ENCODE peak calls at places on chromosomes 5 and 9, in ten cellular contexts. One of them, this sample, is unnamed.

GRCh38 chr5:130885718-130886117 is 279.3 kb downstream of the HINT1 start:
- DNase-seq in kidney: no peak
- DNase-seq in fibroblast of lung: no peak
- DNase-seq in mammary epithelial cell: no peak
- DNase-seq in neural progenitor cell: no peak
- DNase-seq in PC-3: no peak
- DNase-seq in heart right ventricle: no peak
- DNase-seq in colonic mucosa: no peak
- DNase-seq in Peyer's patch: no peak
- DNase-seq in psoas muscle: no peak
- DNase-seq in this sample: no peak

GRCh38 chr9:126622872-126623271 is 9.1 kb downstream of the LMX1B start:
- DNase-seq in kidney: no peak
- DNase-seq in colonic mucosa: no peak
- DNase-seq in PC-3: no peak
- DNase-seq in psoas muscle: no peak
- DNase-seq in mammary epithelial cell: no peak
- DNase-seq in Peyer's patch: no peak
- DNase-seq in heart right ventricle: no peak
- DNase-seq in neural progenitor cell: no peak
- DNase-seq in fibroblast of lung: no peak
- DNase-seq in this sample: no peak

GRCh38 chr9:3830296-3830695 is 304.5 kb upstream of the RFX3 start:
- DNase-seq in psoas muscle: no peak
- DNase-seq in fibroblast of lung: no peak
- DNase-seq in kidney: no peak
- DNase-seq in Peyer's patch: no peak
- DNase-seq in colonic mucosa: no peak
- DNase-seq in heart right ventricle: no peak
- DNase-seq in PC-3: peak; percentile 36
- DNase-seq in mammary epithelial cell: no peak
- DNase-seq in neural progenitor cell: peak; percentile 13
- DNase-seq in this sample: no peak

GRCh38 chr9:137150485-137151060 is 11.6 kb downstream of the GRIN1 start:
- DNase-seq in neural progenitor cell: no peak
- DNase-seq in kidney: no peak
- DNase-seq in heart right ventricle: no peak
- DNase-seq in psoas muscle: peak; percentile 72
- DNase-seq in mammary epithelial cell: peak; percentile 42
- DNase-seq in colonic mucosa: peak; percentile 82
- DNase-seq in Peyer's patch: peak; percentile 65
- DNase-seq in fibroblast of lung: peak; percentile 23
- DNase-seq in PC-3: peak; percentile 94
- DNase-seq in this sample: no peak

GRCh38 chr5:15821506-15821905 is 321.5 kb downstream of the FBXL7 start:
- DNase-seq in psoas muscle: no peak
- DNase-seq in mammary epithelial cell: no peak
- DNase-seq in PC-3: no peak
- DNase-seq in kidney: no peak
- DNase-seq in neural progenitor cell: no peak
- DNase-seq in fibroblast of lung: peak; percentile 23
- DNase-seq in Peyer's patch: no peak
- DNase-seq in colonic mucosa: no peak
- DNase-seq in heart right ventricle: no peak
- DNase-seq in this sample: no peak

GRCh38 chr9:93097496-93098205 is 1.6 kb downstream of the CARD19 start:
- DNase-seq in kidney: peak; percentile 76
- DNase-seq in heart right ventricle: no peak
- DNase-seq in fibroblast of lung: no peak
- DNase-seq in neural progenitor cell: no peak
- DNase-seq in PC-3: peak; percentile 9
- DNase-seq in Peyer's patch: no peak
- DNase-seq in mammary epithelial cell: no peak
- DNase-seq in colonic mucosa: peak; percentile 51
- DNase-seq in psoas muscle: peak; percentile 58
- DNase-seq in this sample: peak; percentile 49

GRCh38 chr9:126411225-126411947 is 84.8 kb downstream of the MVB12B start:
- DNase-seq in Peyer's patch: no peak
- DNase-seq in PC-3: peak; percentile 16
- DNase-seq in heart right ventricle: no peak
- DNase-seq in fibroblast of lung: no peak
- DNase-seq in neural progenitor cell: no peak
- DNase-seq in kidney: no peak
- DNase-seq in psoas muscle: no peak
- DNase-seq in colonic mucosa: no peak
- DNase-seq in mammary epithelial cell: peak; percentile 79
- DNase-seq in this sample: no peak

GRCh38 chr5:14082973-14083372 is 60.2 kb upstream of the TRIO start:
- DNase-seq in psoas muscle: no peak
- DNase-seq in PC-3: no peak
- DNase-seq in kidney: no peak
- DNase-seq in mammary epithelial cell: no peak
- DNase-seq in heart right ventricle: no peak
- DNase-seq in neural progenitor cell: no peak
- DNase-seq in fibroblast of lung: no peak
- DNase-seq in Peyer's patch: no peak
- DNase-seq in colonic mucosa: no peak
- DNase-seq in this sample: no peak

GRCh38 chr5:36944607-36945225 is 68.1 kb downstream of the NIPBL start:
- DNase-seq in kidney: no peak
- DNase-seq in neural progenitor cell: peak; percentile 69
- DNase-seq in PC-3: peak; percentile 85
- DNase-seq in heart right ventricle: no peak
- DNase-seq in colonic mucosa: no peak
- DNase-seq in fibroblast of lung: peak; percentile 84
- DNase-seq in Peyer's patch: no peak
- DNase-seq in mammary epithelial cell: peak; percentile 39
- DNase-seq in psoas muscle: no peak
- DNase-seq in this sample: no peak

GRCh38 chr5:111744455-111744854 is 12.5 kb downstream of the NREP start:
- DNase-seq in kidney: no peak
- DNase-seq in mammary epithelial cell: no peak
- DNase-seq in neural progenitor cell: no peak
- DNase-seq in heart right ventricle: no peak
- DNase-seq in psoas muscle: no peak
- DNase-seq in PC-3: no peak
- DNase-seq in fibroblast of lung: no peak
- DNase-seq in colonic mucosa: no peak
- DNase-seq in Peyer's patch: no peak
- DNase-seq in this sample: no peak

GRCh38 chr5:172110921-172111873 is 76.8 kb downstream of the STK10 start:
- DNase-seq in mammary epithelial cell: peak; percentile 80
- DNase-seq in fibroblast of lung: peak; percentile 56
- DNase-seq in heart right ventricle: no peak
- DNase-seq in Peyer's patch: peak; percentile 91
- DNase-seq in psoas muscle: peak; percentile 62
- DNase-seq in kidney: peak; percentile 74
- DNase-seq in PC-3: peak; percentile 39
- DNase-seq in neural progenitor cell: peak; percentile 28
- DNase-seq in colonic mucosa: peak; percentile 55
- DNase-seq in this sample: no peak

GRCh38 chr5:134493461-134494055 is 31.9 kb upstream of the JADE2 start:
- DNase-seq in psoas muscle: no peak
- DNase-seq in fibroblast of lung: no peak
- DNase-seq in mammary epithelial cell: no peak
- DNase-seq in kidney: peak; percentile 33
- DNase-seq in Peyer's patch: peak; percentile 38
- DNase-seq in neural progenitor cell: no peak
- DNase-seq in heart right ventricle: no peak
- DNase-seq in colonic mucosa: no peak
- DNase-seq in PC-3: no peak
- DNase-seq in this sample: no peak

GRCh38 chr5:179287631-179288030 is 57.6 kb downstream of the ADAMTS2 start:
- DNase-seq in heart right ventricle: no peak
- DNase-seq in Peyer's patch: no peak
- DNase-seq in kidney: peak; percentile 65
- DNase-seq in PC-3: no peak
- DNase-seq in psoas muscle: no peak
- DNase-seq in neural progenitor cell: no peak
- DNase-seq in mammary epithelial cell: no peak
- DNase-seq in fibroblast of lung: no peak
- DNase-seq in colonic mucosa: no peak
- DNase-seq in this sample: peak; percentile 14

GRCh38 chr5:179287071-179287470 is 58.2 kb downstream of the ADAMTS2 start:
- DNase-seq in colonic mucosa: no peak
- DNase-seq in PC-3: no peak
- DNase-seq in Peyer's patch: no peak
- DNase-seq in mammary epithelial cell: no peak
- DNase-seq in psoas muscle: no peak
- DNase-seq in kidney: no peak
- DNase-seq in fibroblast of lung: no peak
- DNase-seq in heart right ventricle: peak; percentile 13
- DNase-seq in neural progenitor cell: no peak
- DNase-seq in this sample: peak; percentile 46

GRCh38 chr5:179288101-179288808 is 57.0 kb downstream of the ADAMTS2 start:
- DNase-seq in psoas muscle: no peak
- DNase-seq in neural progenitor cell: no peak
- DNase-seq in mammary epithelial cell: no peak
- DNase-seq in Peyer's patch: no peak
- DNase-seq in PC-3: no peak
- DNase-seq in kidney: peak; percentile 61
- DNase-seq in heart right ventricle: no peak
- DNase-seq in fibroblast of lung: no peak
- DNase-seq in colonic mucosa: no peak
- DNase-seq in this sample: no peak

GRCh38 chr5:179289756-179290385 is 55.4 kb downstream of the ADAMTS2 start:
- DNase-seq in psoas muscle: no peak
- DNase-seq in PC-3: no peak
- DNase-seq in neural progenitor cell: no peak
- DNase-seq in mammary epithelial cell: no peak
- DNase-seq in heart right ventricle: no peak
- DNase-seq in colonic mucosa: no peak
- DNase-seq in kidney: no peak
- DNase-seq in Peyer's patch: no peak
- DNase-seq in fibroblast of lung: no peak
- DNase-seq in this sample: no peak

GRCh38 chr5:179288809-179289185 is 56.5 kb downstream of the ADAMTS2 start:
- DNase-seq in fibroblast of lung: no peak
- DNase-seq in kidney: no peak
- DNase-seq in Peyer's patch: no peak
- DNase-seq in heart right ventricle: no peak
- DNase-seq in mammary epithelial cell: no peak
- DNase-seq in psoas muscle: no peak
- DNase-seq in neural progenitor cell: no peak
- DNase-seq in colonic mucosa: no peak
- DNase-seq in PC-3: no peak
- DNase-seq in this sample: no peak
- H3K4me1 ChIP-seq in fibroblast of lung: peaks cover 5% of the 10 kb centered on the region
- H3K4me1 ChIP-seq in kidney: no peaks in the 10 kb centered on the region
- H3K4me1 ChIP-seq in Peyer's patch: no peaks in the 10 kb centered on the region
- H3K4me1 ChIP-seq in heart right ventricle: peaks cover 5% of the 10 kb centered on the region
- H3K4me1 ChIP-seq in mammary epithelial cell: no peaks in the 10 kb centered on the region
- H3K4me1 ChIP-seq in psoas muscle: peaks cover 36% of the 10 kb centered on the region
- H3K4me1 ChIP-seq in neural progenitor cell: peaks cover 5% of the 10 kb centered on the region
- H3K4me1 ChIP-seq in colonic mucosa: no peaks in the 10 kb centered on the region
- H3K4me1 ChIP-seq in PC-3: no peaks in the 10 kb centered on the region
- H3K4me1 ChIP-seq in this sample: no peaks in the 10 kb centered on the region

DNA sequence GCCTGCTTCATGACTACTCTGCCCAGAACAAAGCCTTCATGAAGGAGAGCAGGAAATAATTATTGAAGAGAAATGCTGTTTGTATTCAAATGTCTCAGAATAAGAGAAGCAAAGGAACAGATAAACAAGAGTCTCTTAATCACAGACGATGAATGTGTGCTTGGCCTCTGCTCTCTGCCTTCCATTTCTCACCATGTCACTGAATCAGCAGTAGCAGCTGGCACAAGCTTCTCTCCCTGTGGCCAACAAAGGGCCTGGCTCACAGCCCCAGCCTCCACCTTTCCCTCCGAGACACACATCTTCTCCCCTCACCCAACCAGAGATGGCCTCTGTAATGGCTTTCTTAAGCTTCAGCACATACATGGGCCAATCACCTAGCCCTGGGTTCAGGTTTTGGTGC is 128.1 kb upstream of the SLIT3 start:
- DNase-seq in neural progenitor cell: no peak
- DNase-seq in heart right ventricle: peak; percentile 28
- DNase-seq in colonic mucosa: no peak
- DNase-seq in fibroblast of lung: peak; percentile 14
- DNase-seq in PC-3: no peak
- DNase-seq in mammary epithelial cell: no peak
- DNase-seq in kidney: no peak
- DNase-seq in psoas muscle: no peak
- DNase-seq in Peyer's patch: no peak
- DNase-seq in this sample: no peak
- H3K4me1 ChIP-seq in neural progenitor cell: no peaks in the 10 kb centered on the region
- H3K4me1 ChIP-seq in heart right ventricle: no peaks in the 10 kb centered on the region
- H3K4me1 ChIP-seq in colonic mucosa: no peaks in the 10 kb centered on the region
- H3K4me1 ChIP-seq in fibroblast of lung: peaks cover 10% of the 10 kb centered on the region
- H3K4me1 ChIP-seq in PC-3: no peaks in the 10 kb centered on the region
- H3K4me1 ChIP-seq in mammary epithelial cell: peaks cover 2% of the 10 kb centered on the region
- H3K4me1 ChIP-seq in kidney: no peaks in the 10 kb centered on the region
- H3K4me1 ChIP-seq in psoas muscle: no peaks in the 10 kb centered on the region
- H3K4me1 ChIP-seq in Peyer's patch: no peaks in the 10 kb centered on the region
- H3K4me1 ChIP-seq in this sample: no peaks in the 10 kb centered on the region

DNA sequence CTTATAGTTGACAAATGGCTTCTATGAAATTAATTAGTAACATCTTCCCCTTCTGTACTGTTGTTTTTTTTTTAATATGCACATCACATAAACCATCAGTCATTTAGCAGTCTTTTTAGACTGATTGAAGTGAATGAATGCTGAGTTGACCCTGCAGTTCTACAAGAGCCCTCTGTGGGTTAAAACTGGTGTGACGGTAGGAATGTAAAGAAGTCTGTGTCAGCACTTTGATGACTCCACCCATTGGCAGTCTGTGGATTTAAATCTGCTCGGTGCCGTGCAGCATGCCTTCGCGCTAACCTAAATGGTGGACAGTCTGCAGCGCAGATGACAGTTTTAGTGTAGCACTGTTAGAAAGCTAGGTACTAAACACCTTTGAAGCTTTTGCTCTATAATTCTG is 3.1 kb downstream of the GTF3C4 start:
- DNase-seq in mammary epithelial cell: peak; percentile 60
- DNase-seq in PC-3: peak; percentile 70
- DNase-seq in heart right ventricle: no peak
- DNase-seq in colonic mucosa: no peak
- DNase-seq in psoas muscle: no peak
- DNase-seq in Peyer's patch: no peak
- DNase-seq in neural progenitor cell: peak; percentile 30
- DNase-seq in kidney: no peak
- DNase-seq in fibroblast of lung: peak; percentile 68
- DNase-seq in this sample: no peak
- H3K4me1 ChIP-seq in mammary epithelial cell: peaks cover 18% of the 10 kb centered on the region
- H3K4me1 ChIP-seq in PC-3: peaks cover 31% of the 10 kb centered on the region
- H3K4me1 ChIP-seq in heart right ventricle: peaks cover 6% of the 10 kb centered on the region
- H3K4me1 ChIP-seq in colonic mucosa: no peaks in the 10 kb centered on the region
- H3K4me1 ChIP-seq in psoas muscle: peaks cover 42% of the 10 kb centered on the region
- H3K4me1 ChIP-seq in Peyer's patch: peaks cover 6% of the 10 kb centered on the region
- H3K4me1 ChIP-seq in neural progenitor cell: peaks cover 14% of the 10 kb centered on the region
- H3K4me1 ChIP-seq in kidney: peaks cover 15% of the 10 kb centered on the region
- H3K4me1 ChIP-seq in fibroblast of lung: no peaks in the 10 kb centered on the region
- H3K4me1 ChIP-seq in this sample: no peaks in the 10 kb centered on the region

DNA sequence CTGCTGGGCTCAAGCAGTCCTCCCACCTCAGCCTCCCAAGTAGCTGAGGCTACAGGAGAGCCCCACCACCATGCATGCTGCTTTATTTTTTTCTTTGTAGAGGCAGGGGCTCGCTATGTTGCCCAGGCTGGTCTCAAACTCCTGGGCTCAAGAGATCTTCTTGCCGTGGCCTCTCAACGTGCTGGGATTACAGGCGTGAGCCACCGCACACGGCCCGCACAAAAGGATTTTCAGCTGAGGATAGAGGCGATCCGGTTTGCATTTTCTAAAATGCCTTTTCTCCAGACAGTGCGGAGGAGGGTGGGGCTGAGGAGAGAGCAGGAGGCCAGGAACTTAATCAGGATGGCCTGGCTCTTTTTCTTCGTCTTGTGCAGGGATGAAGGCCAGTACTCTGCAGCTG is 6.9 kb downstream of the HRH2 start:
- DNase-seq in heart right ventricle: no peak
- DNase-seq in PC-3: no peak
- DNase-seq in kidney: no peak
- DNase-seq in neural progenitor cell: no peak
- DNase-seq in mammary epithelial cell: no peak
- DNase-seq in fibroblast of lung: no peak
- DNase-seq in colonic mucosa: no peak
- DNase-seq in Peyer's patch: no peak
- DNase-seq in psoas muscle: no peak
- DNase-seq in this sample: no peak
- H3K4me1 ChIP-seq in heart right ventricle: peaks cover 7% of the 10 kb centered on the region
- H3K4me1 ChIP-seq in PC-3: no peaks in the 10 kb centered on the region
- H3K4me1 ChIP-seq in kidney: no peaks in the 10 kb centered on the region
- H3K4me1 ChIP-seq in neural progenitor cell: no peaks in the 10 kb centered on the region
- H3K4me1 ChIP-seq in mammary epithelial cell: no peaks in the 10 kb centered on the region
- H3K4me1 ChIP-seq in fibroblast of lung: no peaks in the 10 kb centered on the region
- H3K4me1 ChIP-seq in colonic mucosa: no peaks in the 10 kb centered on the region
- H3K4me1 ChIP-seq in Peyer's patch: no peaks in the 10 kb centered on the region
- H3K4me1 ChIP-seq in psoas muscle: no peaks in the 10 kb centered on the region
- H3K4me1 ChIP-seq in this sample: no peaks in the 10 kb centered on the region